ENCODE peak calls at places on chromosome 6, in five cellular contexts. W is pancreas, I is dorsolateral prefrontal cortex, M is esophagus squamous epithelium, K is lower lobe of right lung. H is an unnamed sample.

GRCh38 chr6:94254689-94255088 is 835.3 kb upstream of the EPHA7 start:
- DNase-seq in W (no peak), I (no peak), M (no peak), K (no peak), H (peak)

GRCh38 chr6:53894086-53894485 is 99.3 kb downstream of the LRRC1 start:
- DNase-seq in W (no peak), I (peak), M (no peak), K (no peak), H (no peak)

GRCh38 chr6:136104556-136104955 is 145.6 kb downstream of the MTFR2 start:
- DNase-seq in W (no peak), I (no peak), M (no peak), K (no peak), H (no peak)

GRCh38 chr6:43250992-43251373 is 7.7 kb downstream of the TTBK1 start:
- DNase-seq in W (no peak), I (no peak), M (no peak), K (no peak), H (peak)

GRCh38 chr6:147126618-147127022 is 77.6 kb upstream of the STXBP5 start:
- DNase-seq in W (no peak), I (no peak), M (no peak), K (no peak), H (peak)

GRCh38 chr6:26240981-26241770 is 123.8 kb upstream of the BTN3A2 start:
- DNase-seq in W (no peak), I (no peak), M (no peak), K (peak), H (peak)

GRCh38 chr6:322940-323729 is 30.8 kb downstream of the DUSP22 start:
- DNase-seq in W (no peak), I (no peak), M (no peak), K (no peak), H (no peak)

GRCh38 chr6:121755500-121755899 is 320.1 kb downstream of the GJA1 start:
- DNase-seq in W (no peak), I (no peak), M (no peak), K (no peak), H (no peak)

GRCh38 chr6:169618526-169619490 is 83.0 kb downstream of the WDR27 start:
- DNase-seq in W (no peak), I (no peak), M (no peak), K (no peak), H (peak)

GRCh38 chr6:3844097-3844463 is 5.1 kb upstream of the FAM50B start:
- DNase-seq in W (no peak), I (no peak), M (no peak), K (no peak), H (peak)

GRCh38 chr6:13423292-13423691 is 64.1 kb downstream of the GFOD1 start:
- DNase-seq in W (no peak), I (no peak), M (no peak), K (no peak), H (no peak)

GRCh38 chr6:20630136-20630535 is 95.9 kb downstream of the CDKAL1 start:
- DNase-seq in W (no peak), I (no peak), M (no peak), K (no peak), H (no peak)

GRCh38 chr6:157953580-157954091 is 28.0 kb upstream of the SYNJ2 start:
- DNase-seq in W (no peak), I (no peak), M (no peak), K (no peak), H (no peak)

GRCh38 chr6:140494321-140495085 is 1120.1 kb upstream of the CITED2 start:
- DNase-seq in W (no peak), I (no peak), M (no peak), K (no peak), H (no peak)

GRCh38 chr6:150895898-150896632 is 30.6 kb downstream of the MTHFD1L start:
- DNase-seq in W (no peak), I (no peak), M (no peak), K (no peak), H (no peak)

GRCh38 chr6:105397987-105398386 is 4.9 kb downstream of the PREP start:
- DNase-seq in W (no peak), I (peak), M (no peak), K (no peak), H (no peak)

GRCh38 chr6:31462026-31462963 is 35.6 kb upstream of the MICB start:
- DNase-seq in W (no peak), I (no peak), M (no peak), K (no peak), H (no peak)

GRCh38 chr6:11197175-11197535 is 35.3 kb downstream of the NEDD9 start:
- DNase-seq in W (no peak), I (no peak), M (no peak), K (no peak), H (peak)

GRCh38 chr6:85323435-85324040 is 126.3 kb upstream of the NT5E start:
- DNase-seq in W (peak), I (peak), M (no peak), K (peak), H (peak)

GRCh38 chr6:107618672-107619071 is 128.8 kb downstream of the SOBP start:
- DNase-seq in W (no peak), I (no peak), M (no peak), K (no peak), H (no peak)

GRCh38 chr6:109406196-109406595 is 23.9 kb upstream of the CD164 start:
- DNase-seq in W (no peak), I (no peak), M (no peak), K (no peak), H (no peak)

GRCh38 chr6:138572200-138572875 is 73.0 kb upstream of the NHSL1 start:
- DNase-seq in W (peak), I (no peak), M (no peak), K (peak), H (peak)

GRCh38 chr6:128981716-128982115 is 98.8 kb downstream of the LAMA2 start:
- DNase-seq in W (no peak), I (no peak), M (no peak), K (no peak), H (no peak)

GRCh38 chr6:131290955-131291354 is 155.7 kb downstream of the AKAP7 start:
- DNase-seq in W (no peak), I (no peak), M (no peak), K (no peak), H (no peak)

GRCh38 chr6:14798594-14798982 is 447.3 kb upstream of the JARID2 start:
- DNase-seq in W (no peak), I (no peak), M (no peak), K (no peak), H (no peak)

GRCh38 chr6:162099685-162100084 is 627.9 kb downstream of the PRKN start:
- DNase-seq in W (peak), I (no peak), M (no peak), K (peak), H (peak)

GRCh38 chr6:20706293-20707165 is 172.3 kb downstream of the CDKAL1 start:
- DNase-seq in W (no peak), I (no peak), M (no peak), K (no peak), H (no peak)

GRCh38 chr6:29631860-29632731 is 887 bp downstream of the GABBR1 start:
- DNase-seq in W (peak), I (no peak), M (no peak), K (peak), H (no peak)

GRCh38 chr6:89454300-89454699 is 21.3 kb downstream of the ANKRD6 start:
- DNase-seq in W (no peak), I (no peak), M (no peak), K (no peak), H (no peak)

GRCh38 chr6:12767016-12767415 is 50.4 kb downstream of the PHACTR1 start:
- DNase-seq in W (no peak), I (no peak), M (no peak), K (no peak), H (no peak)

GRCh38 chr6:3841711-3842565 is 7.2 kb upstream of the FAM50B start:
- DNase-seq in W (no peak), I (no peak), M (no peak), K (no peak), H (peak)

GRCh38 chr6:75611702-75612375 is 10.2 kb downstream of the SENP6 start:
- DNase-seq in W (no peak), I (no peak), M (no peak), K (no peak), H (no peak)

GRCh38 chr6:33607784-33608161 is 13.3 kb upstream of the ITPR3 start:
- DNase-seq in W (no peak), I (no peak), M (no peak), K (no peak), H (no peak)

GRCh38 chr6:152271681-152272464 is 365.3 kb downstream of the SYNE1 start:
- DNase-seq in W (no peak), I (no peak), M (no peak), K (no peak), H (peak)

GRCh38 chr6:146847426-146847825 is 248.7 kb downstream of the ADGB start:
- DNase-seq in W (no peak), I (no peak), M (no peak), K (no peak), H (peak)

GRCh38 chr6:166760288-166760687 is 133.2 kb upstream of the RPS6KA2 start:
- DNase-seq in W (no peak), I (no peak), M (no peak), K (no peak), H (no peak)

GRCh38 chr6:121780325-121781313 is 345.2 kb downstream of the GJA1 start:
- DNase-seq in W (peak), I (peak), M (no peak), K (peak), H (peak)

GRCh38 chr6:23343610-23344306 is 774.4 kb downstream of the HDGFL1 start:
- DNase-seq in W (no peak), I (no peak), M (no peak), K (no peak), H (no peak)

GRCh38 chr6:23354004-23354403 is 772.0 kb upstream of the NRSN1 start:
- DNase-seq in W (no peak), I (no peak), M (no peak), K (no peak), H (no peak)

GRCh38 chr6:23350752-23351453 is 775.1 kb upstream of the NRSN1 start:
- DNase-seq in W (no peak), I (no peak), M (no peak), K (no peak), H (peak)

GRCh38 chr6:23348185-23348584 is 777.8 kb upstream of the NRSN1 start:
- DNase-seq in W (no peak), I (no peak), M (no peak), K (no peak), H (no peak)

GRCh38 chr6:23349521-23350147 is 776.4 kb upstream of the NRSN1 start:
- DNase-seq in W (no peak), I (no peak), M (no peak), K (no peak), H (peak)
- H3K27ac ChIP-seq in W (no peak), I (no peak), M (no peak), K (no peak), H (peak)

GRCh38 chr6:118665011-118665410 is 13.6 kb upstream of the CEP85L start:
- DNase-seq in W (no peak), I (no peak), M (no peak), K (no peak), H (no peak)
- H3K4me3 ChIP-seq in W (no peak), I (peak), M (peak), K (peak), H (no peak)

DNA sequence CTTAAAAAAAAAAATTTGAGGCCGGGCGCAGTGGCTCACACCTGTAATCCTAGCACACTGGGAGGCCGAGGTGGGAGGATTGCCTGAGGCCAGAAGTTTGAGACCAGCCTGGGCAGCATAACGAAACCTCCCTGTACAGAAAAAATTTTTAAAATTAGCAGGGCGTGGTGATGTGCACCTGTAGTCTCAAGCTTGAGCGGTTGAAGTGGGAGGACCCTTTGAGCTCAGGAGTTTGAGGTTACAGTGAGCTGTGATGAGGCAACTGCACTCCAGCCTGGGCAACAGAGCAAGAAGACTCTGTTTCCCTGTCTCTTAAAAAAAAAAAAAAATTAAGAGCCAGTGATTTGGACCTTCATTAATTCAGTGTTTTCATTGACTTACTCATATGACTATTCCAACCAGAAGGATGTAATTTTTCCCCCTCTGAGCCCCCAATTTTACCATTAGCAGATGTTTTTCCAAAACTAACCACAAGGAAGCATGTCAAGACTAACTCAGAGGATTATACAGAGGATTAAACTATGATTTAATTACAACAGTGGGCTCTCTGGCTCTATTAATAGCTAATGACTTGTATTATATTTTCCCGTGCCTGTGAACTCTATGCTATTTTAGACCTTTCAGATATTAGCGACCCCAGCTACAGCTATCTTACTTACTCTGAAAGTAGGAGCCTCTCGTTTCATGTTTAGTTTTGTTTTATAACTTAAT is 75.1 kb downstream of the ARID1B start:
- DNase-seq in W (no peak), I (no peak), M (no peak), K (no peak), H (no peak)
- H3K27ac ChIP-seq in W (no peak), I (no peak), M (no peak), K (no peak), H (no peak)

GRCh38 chr6:159008656-159009288 is 8.8 kb upstream of the RSPH3 start:
- DNase-seq in W (no peak), I (no peak), M (no peak), K (no peak), H (no peak)

GRCh38 chr6:159012201-159012600 is 12.2 kb upstream of the RSPH3 start:
- DNase-seq in W (no peak), I (no peak), M (no peak), K (no peak), H (peak)

GRCh38 chr6:159004592-159004991 is 4.6 kb upstream of the RSPH3 start:
- DNase-seq in W (no peak), I (no peak), M (no peak), K (no peak), H (no peak)

GRCh38 chr6:159002432-159003160 is 2.6 kb upstream of the RSPH3 start:
- DNase-seq in W (no peak), I (peak), M (no peak), K (no peak), H (peak)

GRCh38 chr6:159007510-159007909 is 7.5 kb upstream of the RSPH3 start:
- DNase-seq in W (no peak), I (no peak), M (no peak), K (no peak), H (no peak)
- H3K4me3 ChIP-seq in W (no peak), I (no peak), M (no peak), K (no peak), H (no peak)

DNA sequence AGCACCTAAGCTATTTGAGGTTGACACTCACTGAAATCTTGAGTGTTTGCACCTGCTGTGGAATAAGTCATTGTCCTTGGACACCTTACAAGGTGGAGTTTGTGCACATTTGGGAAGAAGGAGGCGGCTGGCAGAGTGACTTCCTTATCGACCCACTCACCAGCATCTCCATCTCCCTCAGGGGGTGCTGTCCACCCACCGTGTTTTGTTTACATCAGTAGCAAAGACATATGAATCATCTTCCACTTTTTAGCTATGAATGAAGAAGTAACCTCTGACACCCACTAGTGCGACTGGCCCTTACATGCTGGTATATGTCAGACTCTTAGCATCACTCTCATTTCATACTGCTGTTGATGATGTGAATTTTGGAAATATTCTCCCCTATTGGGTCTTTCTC is 119.5 kb upstream of the SGK1 start:
- DNase-seq in W (no peak), I (peak), M (no peak), K (peak), H (peak)
- H3K27ac ChIP-seq in W (no peak), I (peak), M (peak), K (peak), H (peak)

DNA sequence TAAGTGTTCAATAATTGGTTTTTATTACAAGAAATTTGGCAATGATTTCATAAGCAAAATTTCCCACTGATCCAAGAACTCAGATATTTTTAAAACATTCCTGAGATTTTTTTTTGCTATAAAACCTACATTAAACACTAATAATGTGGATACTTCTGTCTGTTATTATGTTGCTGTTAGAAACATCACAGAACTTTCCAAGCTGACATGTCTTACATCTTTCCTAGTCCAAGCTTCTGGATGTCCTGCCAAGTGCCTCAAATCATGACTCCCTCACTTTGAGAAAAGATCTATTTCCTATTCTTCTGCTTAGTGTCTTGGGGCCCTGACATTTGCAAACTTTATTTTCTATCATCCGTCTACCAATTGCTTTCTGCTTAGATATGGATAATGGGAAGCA is 110.8 kb downstream of the RFPL4B start:
- DNase-seq in W (no peak), I (no peak), M (no peak), K (no peak), H (no peak)
- H3K4me3 ChIP-seq in W (no peak), I (no peak), M (no peak), K (no peak), H (no peak)

GRCh38 chr6:144477396-144477795 is 192.3 kb downstream of the UTRN start:
- DNase-seq in W (no peak), I (no peak), M (no peak), K (no peak), H (no peak)

GRCh38 chr6:144477841-144478240 is 192.7 kb downstream of the UTRN start:
- DNase-seq in W (no peak), I (no peak), M (no peak), K (no peak), H (no peak)

GRCh38 chr6:144480518-144480917 is 195.4 kb downstream of the UTRN start:
- DNase-seq in W (no peak), I (no peak), M (no peak), K (no peak), H (no peak)

GRCh38 chr6:144479991-144480390 is 194.9 kb downstream of the UTRN start:
- DNase-seq in W (no peak), I (no peak), M (no peak), K (no peak), H (no peak)

GRCh38 chr6:144478487-144478886 is 193.4 kb downstream of the UTRN start:
- DNase-seq in W (no peak), I (no peak), M (no peak), K (no peak), H (no peak)
- H3K27ac ChIP-seq in W (no peak), I (no peak), M (no peak), K (no peak), H (no peak)

GRCh38 chr6:154230390-154230789 is 126.2 kb downstream of the IPCEF1 start:
- DNase-seq in W (no peak), I (no peak), M (no peak), K (no peak), H (no peak)
- H3K4me3 ChIP-seq in W (no peak), I (no peak), M (no peak), K (no peak), H (no peak)

DNA sequence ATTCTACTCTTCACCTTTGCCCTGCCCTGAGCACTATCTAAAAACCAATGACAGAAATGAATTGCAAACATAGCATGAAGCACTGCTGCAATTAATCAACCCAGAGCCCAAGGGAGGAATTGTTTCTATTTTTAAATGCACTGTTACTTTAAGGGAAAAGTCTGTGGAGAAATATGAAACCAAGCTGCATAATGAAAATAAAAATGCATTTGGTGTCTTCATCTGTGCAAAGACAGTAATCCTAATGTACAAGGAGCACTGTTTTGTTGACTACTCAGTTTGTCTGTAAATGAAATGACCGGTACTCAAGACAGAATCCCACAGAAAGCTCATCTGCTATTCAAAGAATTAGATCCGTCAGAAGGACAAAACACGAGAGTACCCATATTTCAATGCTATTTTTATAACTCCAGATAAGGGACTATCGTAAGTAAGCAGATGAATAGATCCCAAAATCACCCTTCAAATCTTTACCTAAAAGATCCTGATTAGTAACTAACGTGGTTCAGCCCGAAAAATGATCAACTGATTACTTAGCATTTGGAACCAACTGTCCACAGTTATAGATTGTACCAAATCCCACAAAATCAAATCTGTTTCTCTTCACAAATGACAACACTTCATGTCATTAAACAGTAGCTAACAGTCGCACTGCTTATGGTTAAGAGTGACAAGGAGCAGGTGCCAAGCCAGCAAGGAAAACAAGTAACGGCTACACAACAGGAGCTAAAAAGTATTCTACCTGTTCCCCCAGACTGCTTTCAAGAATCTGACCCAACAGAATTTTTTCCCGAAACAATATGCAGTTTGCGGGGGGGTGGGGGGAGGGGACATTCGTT is 2.4 kb downstream of the KIF13A start:
- DNase-seq in W (no peak), I (no peak), M (no peak), K (no peak), H (no peak)
- H3K27ac ChIP-seq in W (no peak), I (peak), M (no peak), K (no peak), H (no peak)

H was measured in brain microvascular endothelial cell.